ENCODE peak calls at places on chromosomes 11 and 22, in seven cellular contexts. H is HFFc6; N is activated T-cell treated with anti-CD3 and anti-CD28 coated beads for 24 hours; J is activated CD8-positive, alpha-beta memory T cell treated with anti-CD3 and anti-CD28 coated beads for 48 hours; I is MM.1S; Z is GM23248; B is MCF 10A. A is an unnamed sample.
A peak's percentile ranks its signal among the peaks of the same experiment; 100 is the strongest.

GRCh38 chr11:118607401-118608267 is at the start of gene PHLDB1:
- DNase-seq in H (peak; percentile 69), N (peak; percentile 11), J (no peak), I (no peak), Z (peak; percentile 89), B (peak; percentile 61), A (no peak)

GRCh38 chr22:26259510-26259909 is 90.2 kb downstream of the SEZ6L start:
- DNase-seq in H (no peak), N (no peak), J (no peak), I (peak; percentile 43), Z (peak; percentile 43), B (peak; percentile 47), A (no peak)

GRCh38 chr22:36435516-36436415 is 45.7 kb downstream of the TXN2 start:
- DNase-seq in H (no peak), N (peak; percentile 54), J (no peak), I (peak; percentile 81), Z (no peak), B (no peak), A (no peak)

GRCh38 chr11:20032577-20033265 is 127.6 kb downstream of the DBX1 start:
- DNase-seq in H (no peak), N (no peak), J (no peak), I (no peak), Z (peak; percentile 41), B (no peak), A (no peak)

GRCh38 chr11:124482362-124483147 is 37.1 kb upstream of the OR8B8 start:
- DNase-seq in H (peak; percentile 5), N (no peak), J (no peak), I (no peak), Z (peak; percentile 2), B (peak; percentile 51), A (no peak)

GRCh38 chr11:44334356-44335004 is 24.5 kb upstream of the ALX4 start:
- DNase-seq in H (no peak), N (no peak), J (no peak), I (no peak), Z (no peak), B (no peak), A (no peak)

GRCh38 chr11:69357458-69358397 is 63.8 kb downstream of the MYEOV start:
- DNase-seq in H (no peak), N (no peak), J (no peak), I (no peak), Z (no peak), B (no peak), A (no peak)

GRCh38 chr11:64000740-64001514 is 14.7 kb downstream of the OTUB1 start:
- DNase-seq in H (no peak), N (no peak), J (no peak), I (no peak), Z (peak; percentile 16), B (no peak), A (no peak)

A was measured in GM19239.